ENCODE peak calls at places on chromosomes 7 and 10, in eight cellular contexts. One of them, this sample, is unnamed. For H3K27me3 and H3K4me1, the result is how much of the 10 kb centered on the place peaks cover.

GRCh38 chr10:103712146-103712545 is 143.2 kb downstream of the SH3PXD2A start:
- DNase-seq in CD4-positive, CD25-positive, alpha-beta regulatory T cell: no peak
- DNase-seq in CD8-positive, alpha-beta memory T cell: no peak
- DNase-seq in body of pancreas: no peak
- DNase-seq in fibroblast of lung: no peak
- DNase-seq in cardiac muscle cell: no peak
- DNase-seq in upper lobe of left lung: no peak
- DNase-seq in HAP-1: no peak
- DNase-seq in this sample: no peak

GRCh38 chr7:111682576-111683372 is 120.5 kb upstream of the IMMP2L start:
- DNase-seq in CD4-positive, CD25-positive, alpha-beta regulatory T cell: no peak
- DNase-seq in CD8-positive, alpha-beta memory T cell: no peak
- DNase-seq in body of pancreas: no peak
- DNase-seq in fibroblast of lung: no peak
- DNase-seq in cardiac muscle cell: no peak
- DNase-seq in upper lobe of left lung: no peak
- DNase-seq in HAP-1: no peak
- DNase-seq in this sample: no peak

GRCh38 chr7:105353752-105354328 is 34.9 kb downstream of the SRPK2 start:
- DNase-seq in CD4-positive, CD25-positive, alpha-beta regulatory T cell: no peak
- DNase-seq in CD8-positive, alpha-beta memory T cell: no peak
- DNase-seq in body of pancreas: peak
- DNase-seq in fibroblast of lung: peak
- DNase-seq in cardiac muscle cell: no peak
- DNase-seq in upper lobe of left lung: peak
- DNase-seq in HAP-1: peak
- DNase-seq in this sample: no peak

GRCh38 chr10:91587710-91588638 is 44.9 kb downstream of the PPP1R3C start:
- DNase-seq in CD4-positive, CD25-positive, alpha-beta regulatory T cell: no peak
- DNase-seq in CD8-positive, alpha-beta memory T cell: no peak
- DNase-seq in body of pancreas: peak
- DNase-seq in fibroblast of lung: peak
- DNase-seq in cardiac muscle cell: peak
- DNase-seq in upper lobe of left lung: peak
- DNase-seq in HAP-1: no peak
- DNase-seq in this sample: no peak

GRCh38 chr7:25256424-25256823 is 28.1 kb upstream of the NPVF start:
- DNase-seq in CD4-positive, CD25-positive, alpha-beta regulatory T cell: no peak
- DNase-seq in CD8-positive, alpha-beta memory T cell: no peak
- DNase-seq in body of pancreas: no peak
- DNase-seq in fibroblast of lung: no peak
- DNase-seq in cardiac muscle cell: peak
- DNase-seq in upper lobe of left lung: no peak
- DNase-seq in HAP-1: no peak
- DNase-seq in this sample: no peak

GRCh38 chr7:117806011-117806410 is 67.2 kb downstream of the CTTNBP2 start:
- DNase-seq in CD4-positive, CD25-positive, alpha-beta regulatory T cell: no peak
- DNase-seq in CD8-positive, alpha-beta memory T cell: no peak
- DNase-seq in body of pancreas: no peak
- DNase-seq in fibroblast of lung: no peak
- DNase-seq in cardiac muscle cell: no peak
- DNase-seq in upper lobe of left lung: no peak
- DNase-seq in HAP-1: no peak
- DNase-seq in this sample: no peak

GRCh38 chr10:31483546-31483945 is 164.5 kb downstream of the ZEB1 start:
- DNase-seq in CD4-positive, CD25-positive, alpha-beta regulatory T cell: no peak
- DNase-seq in CD8-positive, alpha-beta memory T cell: no peak
- DNase-seq in body of pancreas: no peak
- DNase-seq in fibroblast of lung: no peak
- DNase-seq in cardiac muscle cell: no peak
- DNase-seq in upper lobe of left lung: no peak
- DNase-seq in HAP-1: no peak
- DNase-seq in this sample: no peak

GRCh38 chr10:72087969-72088878 is at the start of gene SPOCK2:
- DNase-seq in CD4-positive, CD25-positive, alpha-beta regulatory T cell: peak
- DNase-seq in CD8-positive, alpha-beta memory T cell: peak
- DNase-seq in body of pancreas: no peak
- DNase-seq in fibroblast of lung: peak
- DNase-seq in cardiac muscle cell: no peak
- DNase-seq in upper lobe of left lung: peak
- DNase-seq in HAP-1: no peak
- DNase-seq in this sample: no peak

GRCh38 chr10:104046651-104047050 is 39.0 kb downstream of the COL17A1 start:
- DNase-seq in CD4-positive, CD25-positive, alpha-beta regulatory T cell: no peak
- DNase-seq in CD8-positive, alpha-beta memory T cell: no peak
- DNase-seq in body of pancreas: no peak
- DNase-seq in fibroblast of lung: no peak
- DNase-seq in cardiac muscle cell: no peak
- DNase-seq in upper lobe of left lung: no peak
- DNase-seq in HAP-1: no peak
- DNase-seq in this sample: no peak

GRCh38 chr10:77932016-77932715 is 5.6 kb upstream of the DLG5 start:
- DNase-seq in CD4-positive, CD25-positive, alpha-beta regulatory T cell: no peak
- DNase-seq in CD8-positive, alpha-beta memory T cell: no peak
- DNase-seq in body of pancreas: no peak
- DNase-seq in fibroblast of lung: no peak
- DNase-seq in cardiac muscle cell: no peak
- DNase-seq in upper lobe of left lung: no peak
- DNase-seq in HAP-1: no peak
- DNase-seq in this sample: no peak

GRCh38 chr10:25697412-25697811 is 236.6 kb upstream of the MYO3A start:
- DNase-seq in CD4-positive, CD25-positive, alpha-beta regulatory T cell: no peak
- DNase-seq in CD8-positive, alpha-beta memory T cell: no peak
- DNase-seq in body of pancreas: no peak
- DNase-seq in fibroblast of lung: no peak
- DNase-seq in cardiac muscle cell: no peak
- DNase-seq in upper lobe of left lung: no peak
- DNase-seq in HAP-1: no peak
- DNase-seq in this sample: no peak

GRCh38 chr10:96025566-96025965 is 17.8 kb upstream of the CCNJ start:
- DNase-seq in CD4-positive, CD25-positive, alpha-beta regulatory T cell: peak
- DNase-seq in CD8-positive, alpha-beta memory T cell: no peak
- DNase-seq in body of pancreas: no peak
- DNase-seq in fibroblast of lung: peak
- DNase-seq in cardiac muscle cell: peak
- DNase-seq in upper lobe of left lung: no peak
- DNase-seq in HAP-1: peak
- DNase-seq in this sample: no peak

GRCh38 chr7:157024716-157025115 is 14.3 kb upstream of the MNX1 start:
- DNase-seq in CD4-positive, CD25-positive, alpha-beta regulatory T cell: no peak
- DNase-seq in CD8-positive, alpha-beta memory T cell: no peak
- DNase-seq in body of pancreas: no peak
- DNase-seq in fibroblast of lung: no peak
- DNase-seq in cardiac muscle cell: no peak
- DNase-seq in upper lobe of left lung: no peak
- DNase-seq in HAP-1: no peak
- DNase-seq in this sample: no peak

GRCh38 chr7:157023589-157023905 is 13.1 kb upstream of the MNX1 start:
- DNase-seq in CD4-positive, CD25-positive, alpha-beta regulatory T cell: no peak
- DNase-seq in CD8-positive, alpha-beta memory T cell: no peak
- DNase-seq in body of pancreas: no peak
- DNase-seq in fibroblast of lung: no peak
- DNase-seq in cardiac muscle cell: no peak
- DNase-seq in upper lobe of left lung: no peak
- DNase-seq in HAP-1: no peak
- DNase-seq in this sample: no peak

GRCh38 chr7:157032128-157032527 is 21.7 kb upstream of the MNX1 start:
- DNase-seq in CD4-positive, CD25-positive, alpha-beta regulatory T cell: no peak
- DNase-seq in CD8-positive, alpha-beta memory T cell: no peak
- DNase-seq in body of pancreas: no peak
- DNase-seq in fibroblast of lung: no peak
- DNase-seq in cardiac muscle cell: no peak
- DNase-seq in upper lobe of left lung: no peak
- DNase-seq in HAP-1: no peak
- DNase-seq in this sample: no peak

GRCh38 chr7:157028528-157028903 is 18.1 kb upstream of the MNX1 start:
- DNase-seq in CD4-positive, CD25-positive, alpha-beta regulatory T cell: no peak
- DNase-seq in CD8-positive, alpha-beta memory T cell: no peak
- DNase-seq in body of pancreas: no peak
- DNase-seq in fibroblast of lung: no peak
- DNase-seq in cardiac muscle cell: no peak
- DNase-seq in upper lobe of left lung: no peak
- DNase-seq in HAP-1: no peak
- DNase-seq in this sample: no peak

GRCh38 chr7:157027568-157028527 is 17.4 kb upstream of the MNX1 start:
- DNase-seq in CD4-positive, CD25-positive, alpha-beta regulatory T cell: no peak
- DNase-seq in CD8-positive, alpha-beta memory T cell: no peak
- DNase-seq in body of pancreas: no peak
- DNase-seq in fibroblast of lung: no peak
- DNase-seq in cardiac muscle cell: no peak
- DNase-seq in upper lobe of left lung: no peak
- DNase-seq in HAP-1: no peak
- DNase-seq in this sample: no peak
- H3K27me3 ChIP-seq in CD4-positive, CD25-positive, alpha-beta regulatory T cell: under half
- H3K27me3 ChIP-seq in CD8-positive, alpha-beta memory T cell: under half
- H3K27me3 ChIP-seq in body of pancreas: under half
- H3K27me3 ChIP-seq in fibroblast of lung: under half
- H3K27me3 ChIP-seq in cardiac muscle cell: half or more
- H3K27me3 ChIP-seq in upper lobe of left lung: under half
- H3K27me3 ChIP-seq in HAP-1: under half
- H3K27me3 ChIP-seq in this sample: under half

DNA sequence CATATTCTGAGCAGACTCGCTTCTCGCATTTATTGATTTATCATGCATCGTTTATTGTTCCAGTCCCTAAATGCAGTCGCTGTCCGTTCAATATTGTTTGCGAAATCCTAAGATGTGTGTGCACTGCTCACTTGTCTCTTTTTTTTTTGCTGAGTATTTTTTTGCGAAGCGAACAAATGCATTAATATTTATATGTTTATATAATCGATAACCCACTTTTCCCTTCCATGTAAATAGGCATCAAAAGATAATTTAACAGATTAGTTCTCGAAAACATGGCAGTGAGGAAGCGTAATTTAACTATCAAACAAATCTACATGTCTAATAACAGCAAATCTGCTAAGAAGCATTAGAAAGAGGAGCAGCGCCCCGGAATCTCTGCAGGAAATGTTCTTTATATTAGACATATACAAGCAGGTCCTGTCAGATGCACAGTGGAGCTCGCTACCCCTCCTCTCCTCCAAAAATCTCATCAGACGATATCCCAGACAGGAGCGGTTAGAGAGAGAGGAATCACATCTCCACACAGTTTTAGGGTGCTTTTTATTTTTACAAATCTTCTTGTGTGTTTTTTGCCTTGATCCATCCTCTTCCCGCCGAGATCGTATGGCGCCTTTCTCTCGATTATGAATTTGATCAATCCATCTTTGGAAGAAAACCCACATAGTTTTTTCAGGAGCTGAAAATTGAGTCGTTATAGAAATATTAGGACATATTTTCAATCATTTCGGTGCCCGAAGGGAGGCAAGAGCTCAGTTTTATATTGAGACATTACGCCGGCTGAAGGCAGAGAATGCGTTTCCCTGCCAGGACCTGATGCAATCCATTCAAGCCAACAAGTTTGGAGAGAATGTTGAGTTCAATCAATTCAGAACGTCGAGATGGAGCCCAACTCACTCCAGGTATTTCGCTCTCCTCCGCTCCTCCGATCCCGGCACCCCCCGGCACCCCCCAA is at the start of gene ARID5B:
- DNase-seq in CD4-positive, CD25-positive, alpha-beta regulatory T cell: peak
- DNase-seq in CD8-positive, alpha-beta memory T cell: peak
- DNase-seq in body of pancreas: peak
- DNase-seq in fibroblast of lung: peak
- DNase-seq in cardiac muscle cell: peak
- DNase-seq in upper lobe of left lung: peak
- DNase-seq in HAP-1: peak
- DNase-seq in this sample: no peak
- H3K4me1 ChIP-seq in CD4-positive, CD25-positive, alpha-beta regulatory T cell: half or more
- H3K4me1 ChIP-seq in CD8-positive, alpha-beta memory T cell: under half
- H3K4me1 ChIP-seq in body of pancreas: under half
- H3K4me1 ChIP-seq in fibroblast of lung: under half
- H3K4me1 ChIP-seq in cardiac muscle cell: under half
- H3K4me1 ChIP-seq in upper lobe of left lung: under half
- H3K4me1 ChIP-seq in HAP-1: under half
- H3K4me1 ChIP-seq in this sample: under half

GRCh38 chr10:124545346-124545745 is 83.7 kb downstream of the LHPP start:
- DNase-seq in CD4-positive, CD25-positive, alpha-beta regulatory T cell: no peak
- DNase-seq in CD8-positive, alpha-beta memory T cell: no peak
- DNase-seq in body of pancreas: no peak
- DNase-seq in fibroblast of lung: no peak
- DNase-seq in cardiac muscle cell: no peak
- DNase-seq in upper lobe of left lung: no peak
- DNase-seq in HAP-1: no peak
- DNase-seq in this sample: no peak
- H3K27me3 ChIP-seq in CD4-positive, CD25-positive, alpha-beta regulatory T cell: under half
- H3K27me3 ChIP-seq in CD8-positive, alpha-beta memory T cell: under half
- H3K27me3 ChIP-seq in body of pancreas: under half
- H3K27me3 ChIP-seq in fibroblast of lung: under half
- H3K27me3 ChIP-seq in cardiac muscle cell: under half
- H3K27me3 ChIP-seq in upper lobe of left lung: under half
- H3K27me3 ChIP-seq in HAP-1: under half
- H3K27me3 ChIP-seq in this sample: under half

GRCh38 chr7:128019330-128019729 is 11.9 kb downstream of the LRRC4 start:
- DNase-seq in CD4-positive, CD25-positive, alpha-beta regulatory T cell: no peak
- DNase-seq in CD8-positive, alpha-beta memory T cell: no peak
- DNase-seq in body of pancreas: no peak
- DNase-seq in fibroblast of lung: no peak
- DNase-seq in cardiac muscle cell: no peak
- DNase-seq in upper lobe of left lung: no peak
- DNase-seq in HAP-1: no peak
- DNase-seq in this sample: no peak
- H3K4me1 ChIP-seq in CD4-positive, CD25-positive, alpha-beta regulatory T cell: under half
- H3K4me1 ChIP-seq in CD8-positive, alpha-beta memory T cell: under half
- H3K4me1 ChIP-seq in body of pancreas: under half
- H3K4me1 ChIP-seq in fibroblast of lung: under half
- H3K4me1 ChIP-seq in cardiac muscle cell: under half
- H3K4me1 ChIP-seq in upper lobe of left lung: half or more
- H3K4me1 ChIP-seq in HAP-1: under half
- H3K4me1 ChIP-seq in this sample: under half

This sample was measured in esophagus squamous epithelium.